ENCODE peak calls at places on chromosomes 7 and 10, in six cellular contexts. H is Calu3; A is AG10803; R is cardiac fibroblast; G is BE2C; L is activated CD8-positive, alpha-beta T cell treated with anti-CD3 and anti-CD28 coated beads for 36 hours. T is an unnamed sample.

GRCh38 chr7:158024881-158025280 is 562.7 kb downstream of the PTPRN2 start:
- DNase-seq in H (no peak), A (no peak), R (no peak), G (no peak), L (no peak), T (no peak)

GRCh38 chr10:62541811-62542210 is 167.6 kb downstream of the ZNF365 start:
- DNase-seq in H (no peak), A (no peak), R (no peak), G (no peak), L (no peak), T (no peak)

GRCh38 chr7:36289833-36290661 is 99.6 kb upstream of the ANLN start:
- DNase-seq in H (peak), A (no peak), R (no peak), G (no peak), L (no peak), T (no peak)

GRCh38 chr7:27245798-27246691 is 3.4 kb downstream of the EVX1 start:
- DNase-seq in H (peak), A (no peak), R (no peak), G (no peak), L (peak), T (no peak)

GRCh38 chr7:158581440-158582088 is 6.1 kb downstream of the PTPRN2 start:
- DNase-seq in H (peak), A (no peak), R (no peak), G (no peak), L (no peak), T (no peak)

GRCh38 chr10:114384601-114385000 is 19.7 kb downstream of the AFAP1L2 start:
- DNase-seq in H (no peak), A (no peak), R (no peak), G (no peak), L (no peak), T (no peak)

GRCh38 chr7:910441-910861 is 34.1 kb downstream of the GET4 start:
- DNase-seq in H (no peak), A (no peak), R (no peak), G (no peak), L (peak), T (no peak)

GRCh38 chr10:75439811-75440210 is 8.4 kb downstream of the LRMDA start:
- DNase-seq in H (no peak), A (no peak), R (no peak), G (no peak), L (no peak), T (no peak)

GRCh38 chr7:71497233-71497946 is 365.4 kb downstream of the GALNT17 start:
- DNase-seq in H (no peak), A (no peak), R (no peak), G (no peak), L (no peak), T (no peak)

GRCh38 chr10:3866347-3866746 is 81.3 kb upstream of the KLF6 start:
- DNase-seq in H (no peak), A (no peak), R (no peak), G (no peak), L (peak), T (no peak)

GRCh38 chr7:75984130-75985008 is 10.0 kb downstream of the TMEM120A start:
- DNase-seq in H (no peak), A (no peak), R (no peak), G (no peak), L (no peak), T (no peak)

GRCh38 chr10:71262817-71263216 is 50.4 kb downstream of the UNC5B start:
- DNase-seq in H (no peak), A (no peak), R (no peak), G (no peak), L (no peak), T (no peak)

GRCh38 chr10:52875341-52875740 is 102.8 kb upstream of the MBL2 start:
- DNase-seq in H (no peak), A (no peak), R (no peak), G (no peak), L (no peak), T (no peak)

GRCh38 chr10:30581779-30582380 is 47.7 kb downstream of the LYZL2 start:
- DNase-seq in H (peak), A (peak), R (peak), G (peak), L (peak), T (peak)

GRCh38 chr10:21959998-21960397 is 43.5 kb downstream of the DNAJC1 start:
- DNase-seq in H (no peak), A (no peak), R (no peak), G (no peak), L (no peak), T (no peak)

GRCh38 chr7:1329966-1330915 is 97.6 kb downstream of the UNCX start:
- DNase-seq in H (no peak), A (no peak), R (no peak), G (no peak), L (no peak), T (no peak)

GRCh38 chr10:62224606-62225005 is 44.0 kb downstream of the RTKN2 start:
- DNase-seq in H (no peak), A (peak), R (peak), G (no peak), L (no peak), T (peak)

GRCh38 chr7:11701829-11702560 is 130.0 kb downstream of the THSD7A start:
- DNase-seq in H (no peak), A (no peak), R (no peak), G (no peak), L (no peak), T (peak)

GRCh38 chr10:11353229-11353896 is 258.1 kb downstream of the USP6NL start:
- DNase-seq in H (no peak), A (no peak), R (no peak), G (no peak), L (no peak), T (no peak)

GRCh38 chr7:19752045-19752444 is 21.4 kb downstream of the TMEM196 start:
- DNase-seq in H (no peak), A (peak), R (peak), G (no peak), L (no peak), T (no peak)

GRCh38 chr7:38542156-38542555 is 89.0 kb downstream of the AMPH start:
- DNase-seq in H (no peak), A (peak), R (no peak), G (no peak), L (no peak), T (no peak)

GRCh38 chr7:101138149-101138870 is 11.4 kb downstream of the SERPINE1 start:
- DNase-seq in H (peak), A (peak), R (peak), G (peak), L (peak), T (peak)
- TF ChIP-seq CTCF in H (peak), A (peak), R (peak), G (peak), L (peak), T (peak)

GRCh38 chr10:29430101-29430500 is 141.2 kb downstream of the LYZL1 start:
- DNase-seq in H (no peak), A (peak), R (no peak), G (no peak), L (no peak), T (no peak)
- TF ChIP-seq CTCF in H (no peak), A (no peak), R (no peak), G (no peak), L (no peak), T (no peak)

DNA sequence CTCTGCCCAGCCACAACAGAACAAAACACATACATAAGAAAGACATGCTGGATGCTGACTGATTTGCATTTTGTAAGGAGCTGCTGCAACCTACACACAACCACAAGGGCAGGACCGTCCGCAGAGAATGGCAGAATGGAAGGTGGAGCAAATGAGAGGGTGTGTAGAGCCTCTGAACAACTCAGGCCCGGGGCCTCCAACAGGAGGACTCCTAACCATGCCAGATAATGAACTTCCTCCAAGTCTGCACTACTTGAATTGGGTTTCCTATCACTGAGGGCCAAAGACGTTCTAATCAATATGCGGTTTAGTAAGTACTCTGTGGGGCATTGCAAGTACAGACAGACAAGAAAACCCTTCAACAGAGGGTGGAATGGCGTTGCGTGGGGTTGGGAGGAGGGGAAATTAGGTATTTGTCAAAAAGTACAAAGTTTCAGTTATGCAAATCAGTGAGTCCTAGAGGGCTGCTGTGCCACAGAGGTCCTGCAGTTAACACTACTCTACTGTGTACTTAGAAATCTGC is 14.6 kb downstream of the VOPP1 start:
- DNase-seq in H (no peak), A (no peak), R (no peak), G (no peak), L (peak), T (no peak)
- TF ChIP-seq CTCF in H (no peak), A (no peak), R (no peak), G (no peak), L (no peak), T (no peak)

DNA sequence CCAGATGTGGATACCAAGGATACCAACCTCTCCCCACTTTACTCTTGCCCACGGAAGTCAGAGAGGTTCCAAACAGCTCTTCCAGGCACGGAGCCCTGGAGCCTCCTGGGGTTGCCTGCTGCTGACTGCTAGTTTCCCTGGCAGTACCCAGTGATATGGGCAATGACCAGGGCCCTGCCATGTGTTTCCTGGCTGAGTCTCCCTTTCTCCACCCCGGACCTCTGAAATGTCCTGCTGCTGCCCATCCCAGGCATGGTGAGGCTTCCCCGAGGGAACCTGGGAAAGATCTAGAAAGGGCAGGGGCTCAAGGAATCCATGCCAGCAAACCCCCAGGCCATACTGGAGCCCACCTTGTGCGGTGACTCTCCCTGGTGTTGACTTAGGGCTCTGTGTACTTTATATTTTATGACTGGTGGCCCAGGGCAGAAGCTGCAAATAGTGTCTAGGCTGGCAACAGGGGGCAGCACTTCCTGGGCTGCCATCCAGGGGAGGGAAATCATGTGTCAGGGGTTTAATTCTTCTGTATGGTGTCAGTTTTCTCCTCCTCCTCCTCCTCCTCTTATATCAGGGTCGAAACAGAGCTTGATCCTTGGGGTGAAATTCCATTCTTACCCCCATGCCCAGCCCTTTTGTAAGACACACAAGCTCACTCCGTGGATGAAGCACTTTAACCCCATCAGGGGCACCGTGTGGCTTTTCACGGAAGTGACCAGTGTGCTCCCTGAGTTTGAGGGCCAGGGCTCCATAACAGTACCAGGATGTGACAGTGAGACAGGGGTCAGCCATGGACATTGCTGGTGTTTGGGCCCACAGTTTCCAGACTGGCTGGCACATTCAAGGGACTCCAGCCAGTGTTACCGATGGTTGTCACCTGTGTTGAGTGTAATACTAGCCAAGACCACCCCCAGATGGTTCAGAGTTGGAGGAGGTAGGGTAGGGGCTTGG is 62.4 kb upstream of the GDF10 start:
- DNase-seq in H (no peak), A (no peak), R (no peak), G (no peak), L (no peak), T (no peak)
- TF ChIP-seq CTCF in H (no peak), A (no peak), R (no peak), G (no peak), L (no peak), T (no peak)

T was measured in brain microvascular endothelial cell.